ENCODE peak calls at places on chromosomes 7 and 10, in five cellular contexts. R is uterus, D is upper lobe of left lung, X is esophagus squamous epithelium, L is transverse colon. J is an unnamed sample.

GRCh38 chr7:16062269-16062668 is 359.1 kb downstream of the CRPPA start:
- DNase-seq in L (no peak), X (no peak), D (no peak), R (no peak), J (no peak)

GRCh38 chr7:57250801-57251200 is 118.6 kb upstream of the ZNF479 start:
- DNase-seq in R (no peak), X (no peak), L (no peak), D (no peak), J (no peak)

GRCh38 chr10:21496285-21497176 is 29.0 kb downstream of the SKIDA1 start:
- DNase-seq in L (peak), R (peak), D (peak), X (no peak), J (no peak)

GRCh38 chr7:127186686-127187085 is 66.1 kb downstream of the GRM8 start:
- DNase-seq in X (no peak), D (no peak), L (no peak), R (no peak), J (no peak)

GRCh38 chr7:33888206-33888605 is 17.1 kb upstream of the BMPER start:
- DNase-seq in X (no peak), L (no peak), D (no peak), R (no peak), J (no peak)

GRCh38 chr7:79876769-79877362 is 257.8 kb upstream of the GNAI1 start:
- DNase-seq in L (no peak), X (no peak), D (no peak), R (no peak), J (no peak)

GRCh38 chr7:27235387-27236052 is 7.1 kb upstream of the EVX1 start:
- DNase-seq in L (peak), X (no peak), R (peak), D (no peak), J (no peak)

GRCh38 chr7:28954936-28955335 is 3.2 kb downstream of the TRIL start:
- DNase-seq in L (no peak), D (no peak), R (no peak), X (no peak), J (no peak)

GRCh38 chr7:20395094-20395493 is 64.4 kb downstream of the ITGB8 start:
- DNase-seq in X (no peak), D (no peak), L (no peak), R (no peak), J (no peak)

DNA sequence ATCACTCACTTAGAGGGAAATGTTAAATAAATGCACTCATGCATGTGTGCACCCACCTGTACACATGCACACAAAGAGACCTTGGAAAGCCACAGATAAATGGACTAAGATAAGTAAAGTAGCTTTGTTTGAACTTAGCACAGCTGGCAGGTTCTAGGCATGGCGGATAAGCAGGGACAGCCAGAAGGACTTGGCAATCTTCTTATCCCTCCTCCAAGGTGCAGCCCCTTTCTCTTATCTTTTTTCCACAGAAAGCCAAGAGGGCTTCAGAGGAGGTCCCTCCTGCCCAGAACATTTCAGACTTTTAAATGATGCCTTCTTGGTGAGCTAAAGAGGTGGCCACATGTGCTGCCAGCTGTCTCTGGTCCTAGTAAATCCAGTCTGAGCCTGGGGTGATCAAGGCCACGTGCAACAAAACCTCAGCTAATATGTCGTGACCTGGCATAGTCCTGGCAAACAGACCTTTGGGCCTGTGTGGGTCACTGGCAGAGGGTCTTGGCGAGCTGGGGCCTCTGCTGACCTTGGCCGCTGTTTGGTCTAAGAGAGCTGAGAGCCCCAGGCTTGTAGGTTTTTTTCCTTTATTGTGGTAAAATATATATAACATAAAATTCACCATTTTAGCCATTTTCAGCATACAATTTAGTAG is 43.2 kb upstream of the SLC35B4 start:
- DNase-seq in R (no peak), D (no peak), X (no peak), L (no peak), J (no peak)
- TF ChIP-seq CTCF in R (no peak), D (no peak), X (no peak), L (no peak), J (no peak)

DNA sequence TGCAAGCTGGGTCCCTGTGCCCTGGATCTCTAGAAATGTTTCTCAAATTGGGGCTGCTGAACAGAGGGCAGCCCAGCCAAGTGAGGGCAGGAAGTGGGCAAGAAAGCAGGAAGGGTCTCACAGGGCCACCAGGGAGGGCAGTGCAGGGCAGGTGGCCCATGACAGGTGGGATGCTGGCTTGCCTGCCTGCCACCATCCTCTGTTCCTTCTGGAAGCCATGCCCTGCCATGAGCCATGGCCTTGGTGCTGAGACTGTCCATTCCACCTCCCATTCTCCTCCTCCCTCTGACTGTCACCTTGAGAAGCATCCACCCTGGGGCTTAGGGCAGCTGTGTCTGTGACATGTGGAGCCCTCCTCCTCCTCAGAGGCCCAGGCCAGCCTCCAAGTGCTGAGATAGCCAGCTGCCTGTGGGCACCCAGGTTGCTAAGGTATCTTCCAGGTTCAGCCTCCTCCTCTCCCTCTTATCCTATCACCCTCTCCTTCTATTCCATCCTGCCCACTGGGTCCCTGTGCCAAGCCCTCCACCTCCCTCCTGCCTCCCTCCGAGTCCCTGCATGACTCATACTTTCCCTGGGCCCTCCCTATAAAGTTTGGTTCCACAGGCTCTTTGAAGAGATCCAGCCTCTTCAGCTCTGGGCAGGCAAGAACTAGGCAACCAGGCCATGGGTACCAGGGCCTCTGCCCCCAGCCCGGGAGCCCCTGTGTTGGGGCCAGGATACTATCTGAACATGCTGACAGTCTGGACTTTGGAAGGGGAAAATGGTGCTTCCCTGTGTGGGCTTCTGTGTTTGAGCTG is 1.3 kb downstream of the VSIR start:
- DNase-seq in R (peak), D (peak), L (peak), X (no peak), J (peak)
- TF ChIP-seq POLR2A in R (peak), D (peak), L (peak), X (peak), J (no peak)

GRCh38 chr7:17463511-17464085 is 165.1 kb downstream of the AHR start:
- DNase-seq in R (no peak), D (no peak), L (no peak), X (no peak), J (no peak)

GRCh38 chr7:17462059-17462695 is 163.7 kb downstream of the AHR start:
- DNase-seq in L (no peak), D (no peak), R (no peak), X (no peak), J (no peak)

GRCh38 chr7:17460665-17461064 is 162.2 kb downstream of the AHR start:
- DNase-seq in L (no peak), R (no peak), D (no peak), X (no peak), J (no peak)

GRCh38 chr7:17466201-17466600 is 167.7 kb downstream of the AHR start:
- DNase-seq in X (no peak), D (no peak), R (no peak), L (no peak), J (no peak)
- H3K4me3 ChIP-seq in X (no peak), D (no peak), R (no peak), L (no peak), J (no peak)

GRCh38 chr10:80444646-80445319 is 9.3 kb upstream of the TSPAN14 start:
- DNase-seq in R (peak), X (no peak), L (peak), D (peak), J (no peak)

GRCh38 chr10:80441831-80442230 is 12.3 kb upstream of the TSPAN14 start:
- DNase-seq in X (no peak), L (no peak), D (no peak), R (no peak), J (no peak)

GRCh38 chr10:80444124-80444523 is 10.0 kb upstream of the TSPAN14 start:
- DNase-seq in D (no peak), X (no peak), L (no peak), R (no peak), J (no peak)

GRCh38 chr10:80442879-80443278 is 11.2 kb upstream of the TSPAN14 start:
- DNase-seq in L (no peak), R (no peak), X (no peak), D (no peak), J (no peak)

DNA sequence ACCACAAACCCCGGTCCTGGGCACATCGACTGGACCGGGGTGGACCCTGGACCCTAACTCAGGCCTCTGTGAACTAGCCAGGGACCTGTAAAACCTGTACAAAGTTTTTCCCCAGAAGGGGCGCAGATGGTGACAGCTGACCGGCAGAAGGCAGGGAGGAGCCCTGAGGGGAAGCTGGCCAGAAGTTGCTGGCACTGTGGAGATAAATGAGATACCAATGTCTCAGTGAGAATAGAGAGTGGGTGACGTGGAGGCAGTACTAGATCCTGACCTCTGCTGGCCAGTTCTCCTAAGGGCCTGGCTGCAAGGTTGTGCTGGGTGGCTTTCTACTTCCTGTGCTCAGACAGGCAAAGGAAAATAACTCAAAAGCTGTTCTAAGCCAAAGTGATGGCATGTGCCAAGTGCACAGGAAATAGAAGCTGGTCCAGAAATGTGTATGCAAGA is 10.6 kb upstream of the TSPAN14 start:
- DNase-seq in R (no peak), X (no peak), D (no peak), L (peak), J (no peak)
- TF ChIP-seq CTCF in R (peak), X (no peak), D (peak), L (peak), J (no peak)

J was measured in lower leg skin.